ENCODE peak calls at places on chromosomes 12 and 14, in eight cellular contexts. B, Z, M, O, F, C, V and E are unnamed samples.

GRCh38 chr12:46370792-46371717 is 1.5 kb downstream of the SLC38A2 start:
- DNase-seq in B (peak; percentile 85), Z (peak; percentile 82), M (peak; percentile 89), O (peak; percentile 92), F (peak; percentile 95), C (peak; percentile 93), V (peak; percentile 90), E (no peak)

GRCh38 chr14:60247994-60248696 is 876 bp upstream of the PPM1A start:
- DNase-seq in B (peak; percentile 98), Z (peak; percentile 92), M (peak; percentile 92), O (peak; percentile 97), F (peak; percentile 87), C (peak; percentile 90), V (peak; percentile 94), E (peak; percentile 79)

GRCh38 chr12:58310368-58310767 is 369.0 kb downstream of the ATP23 start:
- DNase-seq in B (no peak), Z (peak; percentile 35), M (no peak), O (peak; percentile 92), F (no peak), C (no peak), V (no peak), E (no peak)

GRCh38 chr12:127063339-127064090 is 1203.5 kb upstream of the TMEM132C start:
- DNase-seq in B (no peak), Z (no peak), M (no peak), O (no peak), F (no peak), C (no peak), V (no peak), E (no peak)

GRCh38 chr12:6688543-6688999 is 604 bp downstream of the ZNF384 start:
- DNase-seq in B (peak; percentile 18), Z (peak; percentile 22), M (no peak), O (no peak), F (peak; percentile 74), C (no peak), V (no peak), E (no peak)

GRCh38 chr14:103613517-103613916 is 15.5 kb upstream of the KLC1 start:
- DNase-seq in B (no peak), Z (no peak), M (no peak), O (peak; percentile 52), F (no peak), C (no peak), V (no peak), E (no peak)

GRCh38 chr12:124720019-124720686 is 143.5 kb downstream of the SCARB1 start:
- DNase-seq in B (peak; percentile 21), Z (peak; percentile 74), M (no peak), O (peak; percentile 71), F (no peak), C (no peak), V (peak; percentile 76), E (peak; percentile 61)

GRCh38 chr12:27032679-27033078 is 10.3 kb downstream of the MED21 start:
- DNase-seq in B (no peak), Z (no peak), M (no peak), O (no peak), F (no peak), C (no peak), V (no peak), E (no peak)

GRCh38 chr12:50314629-50315312 is 31.5 kb upstream of the LIMA1 start:
- DNase-seq in B (no peak), Z (peak; percentile 72), M (no peak), O (peak; percentile 83), F (no peak), C (no peak), V (no peak), E (no peak)

GRCh38 chr12:107651867-107652449 is 33.6 kb upstream of the PWP1 start:
- DNase-seq in B (no peak), Z (no peak), M (no peak), O (no peak), F (no peak), C (no peak), V (no peak), E (peak; percentile 44)

GRCh38 chr14:35044939-35045797 is 904 bp upstream of the FAM177A1 start:
- DNase-seq in B (no peak), Z (peak; percentile 40), M (no peak), O (peak; percentile 85), F (no peak), C (no peak), V (no peak), E (peak; percentile 19)

GRCh38 chr14:51684760-51685159 is 33.0 kb downstream of the FRMD6 start:
- DNase-seq in B (no peak), Z (no peak), M (no peak), O (no peak), F (no peak), C (no peak), V (no peak), E (no peak)

GRCh38 chr14:38481939-38482678 is 226.2 kb upstream of the CLEC14A start:
- DNase-seq in B (no peak), Z (peak; percentile 79), M (no peak), O (peak; percentile 44), F (no peak), C (no peak), V (no peak), E (no peak)

GRCh38 chr12:100681074-100681473 is 107.6 kb downstream of the GAS2L3 start:
- DNase-seq in B (no peak), Z (no peak), M (no peak), O (no peak), F (no peak), C (no peak), V (no peak), E (no peak)

GRCh38 chr14:58865520-58866281 is 227.9 kb downstream of the DACT1 start:
- DNase-seq in B (peak; percentile 78), Z (peak; percentile 62), M (no peak), O (no peak), F (no peak), C (no peak), V (no peak), E (no peak)

GRCh38 chr12:5173511-5174011 is 129.9 kb downstream of the KCNA5 start:
- DNase-seq in B (no peak), Z (peak; percentile 35), M (no peak), O (no peak), F (no peak), C (no peak), V (no peak), E (no peak)

GRCh38 chr12:129659927-129660326 is 243.9 kb downstream of the TMEM132D start:
- DNase-seq in B (no peak), Z (no peak), M (no peak), O (peak; percentile 44), F (no peak), C (no peak), V (no peak), E (peak; percentile 94)

GRCh38 chr12:49051373-49051764 is 9.2 kb downstream of the KMT2D start:
- DNase-seq in B (no peak), Z (no peak), M (no peak), O (no peak), F (no peak), C (no peak), V (no peak), E (no peak)

GRCh38 chr14:105206873-105207272 is 25.8 kb upstream of the NUDT14 start:
- DNase-seq in B (no peak), Z (no peak), M (no peak), O (no peak), F (no peak), C (no peak), V (no peak), E (no peak)

GRCh38 chr12:80154261-80154660 is 54.9 kb downstream of the OTOGL start:
- DNase-seq in B (no peak), Z (peak; percentile 11), M (no peak), O (peak; percentile 60), F (no peak), C (no peak), V (no peak), E (no peak)

GRCh38 chr12:34390171-34390841 is 368.0 kb downstream of the ALG10 start:
- DNase-seq in B (no peak), Z (no peak), M (no peak), O (no peak), F (no peak), C (no peak), V (no peak), E (no peak)

GRCh38 chr12:12467222-12467621 is 95.4 kb downstream of the DUSP16 start:
- DNase-seq in B (no peak), Z (no peak), M (no peak), O (no peak), F (no peak), C (no peak), V (no peak), E (no peak)
- H3K4me3 ChIP-seq in B (no peak overlapping the region), Z (no peak overlapping the region), M (no peak overlapping the region), O (no peak overlapping the region), F (no peak overlapping the region), C (no peak overlapping the region), V (no peak overlapping the region), E (no peak overlapping the region)

GRCh38 chr12:75944097-75944904 is 87.3 kb downstream of the PHLDA1 start:
- DNase-seq in B (no peak), Z (peak; percentile 86), M (no peak), O (peak; percentile 91), F (no peak), C (no peak), V (no peak), E (peak; percentile 79)
- H3K4me3 ChIP-seq in B (no peak overlapping the region), Z (no peak overlapping the region), M (no peak overlapping the region), O (no peak overlapping the region), F (no peak overlapping the region), C (no peak overlapping the region), V (no peak overlapping the region), E (no peak overlapping the region)

DNA sequence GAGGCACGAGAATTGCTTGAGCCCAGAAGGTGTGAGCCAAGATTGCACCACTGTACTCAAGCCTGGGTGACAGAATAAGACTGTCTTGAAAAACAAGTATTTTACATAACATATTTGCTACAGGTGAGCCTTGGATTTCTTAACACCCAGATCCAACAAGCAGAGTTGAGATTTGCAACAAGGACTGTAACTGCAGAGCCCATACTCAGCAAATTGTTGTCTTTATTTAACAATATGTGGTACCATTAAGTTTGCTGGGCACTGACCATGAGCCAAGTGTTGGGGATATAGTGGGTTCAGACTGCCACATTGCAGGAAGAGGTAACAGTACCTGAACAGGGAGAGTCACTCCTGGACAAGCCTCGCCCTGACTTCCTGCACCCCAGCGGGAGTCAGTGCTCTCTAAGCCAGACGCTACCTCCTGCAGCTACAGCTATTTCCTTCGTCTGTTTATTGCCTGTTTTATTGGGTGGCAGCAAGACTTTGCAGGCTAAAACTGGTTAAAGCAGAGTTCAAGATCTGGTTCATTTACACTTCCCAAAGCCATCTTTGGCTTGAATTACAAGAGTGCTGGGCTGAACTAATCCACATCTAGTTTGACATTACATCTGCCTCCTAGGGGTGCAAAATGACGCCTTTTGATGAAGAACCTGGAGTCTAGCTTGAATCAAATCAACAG is 12.4 kb downstream of the AHSA1 start:
- DNase-seq in B (no peak), Z (no peak), M (no peak), O (peak; percentile 40), F (peak; percentile 13), C (no peak), V (no peak), E (no peak)
- H3K4me3 ChIP-seq in B (no peak overlapping the region), Z (no peak overlapping the region), M (no peak overlapping the region), O (no peak overlapping the region), F (no peak overlapping the region), C (no peak overlapping the region), V (no peak overlapping the region), E (no peak overlapping the region)

DNA sequence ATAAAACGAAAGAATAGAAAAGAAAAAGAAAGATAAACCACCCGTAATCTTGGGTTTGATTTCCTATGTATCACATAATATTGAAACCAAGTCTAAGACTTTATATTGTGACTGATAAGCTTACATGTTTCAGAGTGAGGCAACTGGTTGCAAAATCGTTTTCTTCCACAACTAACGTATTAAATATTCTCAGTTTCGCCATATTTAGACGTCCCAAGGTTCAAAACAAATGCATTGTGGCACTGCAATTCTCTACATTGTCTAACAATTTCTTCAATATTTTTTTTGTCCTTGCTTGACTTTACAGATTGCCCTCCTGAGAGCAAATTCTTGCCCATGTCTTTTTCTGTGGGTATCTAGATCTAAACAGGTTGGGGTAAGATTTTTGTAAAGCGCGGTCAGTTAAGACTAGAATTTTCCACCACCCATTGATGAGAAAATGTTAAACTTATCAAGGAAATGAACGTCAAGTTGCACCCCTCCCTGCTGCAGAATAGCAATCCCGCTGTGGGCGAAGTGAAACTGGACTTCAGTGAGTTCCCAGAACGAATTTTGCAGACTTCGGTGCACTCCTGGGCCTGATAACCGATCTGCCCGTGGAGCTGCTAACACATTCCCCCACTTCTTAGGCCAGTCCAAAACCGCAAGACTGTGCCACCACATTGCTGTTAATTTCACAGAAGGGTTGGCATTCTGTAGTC is 2.7 kb downstream of the TBX3 start:
- DNase-seq in B (no peak), Z (peak; percentile 60), M (no peak), O (peak; percentile 76), F (no peak), C (no peak), V (no peak), E (no peak)
- H3K4me3 ChIP-seq in B (peak overlapping the region; percentile 57), Z (peak overlapping the region; percentile 94), M (no peak overlapping the region), O (peak overlapping the region; percentile 86), F (peak overlapping the region; percentile 49), C (peak overlapping the region; percentile 78), V (peak overlapping the region; percentile 93), E (no peak overlapping the region)